ENCODE peak calls at places on chromosomes 12 and 14, in nine cellular contexts. I is mammary epithelial cell, B is thyroid gland, T is right lobe of liver, P is heart left ventricle, Z is fibroblast of pulmonary artery, Q is right atrium auricular region, O is thoracic aorta, M is uterus. W is an unnamed sample.

GRCh38 chr12:93176166-93176565 is 201.6 kb upstream of the NUDT4 start:
- DNase-seq in I (peak), B (no peak), T (no peak), P (no peak), Z (peak), Q (no peak), O (no peak), M (no peak), W (peak)

GRCh38 chr12:32889073-32889760 is 7.4 kb downstream of the PKP2 start:
- DNase-seq in I (peak), B (no peak), T (no peak), P (no peak), Z (peak), Q (no peak), O (no peak), M (no peak), W (peak)

GRCh38 chr14:57871487-57872080 is 5.7 kb upstream of the SLC35F4 start:
- DNase-seq in I (peak), B (peak), T (no peak), P (no peak), Z (peak), Q (no peak), O (no peak), M (no peak), W (peak)

GRCh38 chr12:64670856-64671639 is 60.8 kb downstream of the RASSF3 start:
- DNase-seq in I (peak), B (no peak), T (no peak), P (no peak), Z (peak), Q (no peak), O (no peak), M (peak), W (peak)

GRCh38 chr12:68042212-68042699 is 53.0 kb downstream of the IFNG-AS1 start:
- DNase-seq in I (peak), B (no peak), T (no peak), P (no peak), Z (peak), Q (no peak), O (no peak), M (no peak), W (no peak)

GRCh38 chr12:65074932-65075331 is 46.2 kb downstream of the WIF1 start:
- DNase-seq in I (no peak), B (no peak), T (no peak), P (no peak), Z (no peak), Q (no peak), O (no peak), M (no peak), W (no peak)

GRCh38 chr12:67220065-67220464 is 49.1 kb upstream of the CAND1 start:
- DNase-seq in I (no peak), B (peak), T (no peak), P (no peak), Z (no peak), Q (no peak), O (no peak), M (no peak), W (peak)

GRCh38 chr14:59360923-59361794 is 104.0 kb downstream of the GPR135 start:
- DNase-seq in I (peak), B (peak), T (peak), P (peak), Z (peak), Q (peak), O (no peak), M (peak), W (peak)

GRCh38 chr12:48165089-48166031 is 8.0 kb upstream of the ASB8 start:
- DNase-seq in I (peak), B (no peak), T (no peak), P (peak), Z (peak), Q (no peak), O (no peak), M (no peak), W (peak)

GRCh38 chr14:59997966-59998365 is 78.0 kb downstream of the LRRC9 start:
- DNase-seq in I (no peak), B (no peak), T (no peak), P (no peak), Z (no peak), Q (no peak), O (no peak), M (no peak), W (no peak)

GRCh38 chr14:50773632-50774541 is 57.1 kb downstream of the NIN start:
- DNase-seq in I (peak), B (peak), T (no peak), P (no peak), Z (peak), Q (no peak), O (no peak), M (no peak), W (peak)

DNA sequence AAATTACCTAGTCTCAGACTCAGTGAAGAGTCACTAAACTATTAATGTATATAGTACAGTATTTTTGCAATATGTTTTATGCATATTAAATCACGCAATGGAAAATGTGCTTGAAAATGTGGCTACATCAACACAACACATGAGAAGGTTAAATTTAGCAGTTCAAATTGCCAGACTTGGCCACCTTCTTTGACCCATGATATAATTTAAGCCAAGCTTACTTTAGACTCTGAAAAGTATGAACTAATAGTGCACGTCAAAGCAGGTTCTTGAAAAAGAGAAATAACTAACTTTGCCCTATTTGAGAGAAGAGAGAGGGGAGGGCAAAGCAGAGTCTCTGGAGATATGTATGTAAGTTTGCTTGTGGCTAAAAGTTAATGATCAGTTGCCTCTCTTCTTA is 68.7 kb downstream of the SLC16A7 start:
- DNase-seq in I (no peak), B (no peak), T (no peak), P (no peak), Z (no peak), Q (no peak), O (no peak), M (no peak), W (no peak)
- H3K4me3 ChIP-seq in I (no peak), B (no peak), T (no peak), P (peak), Z (no peak), Q (peak), O (no peak), M (no peak), W (no peak)

DNA sequence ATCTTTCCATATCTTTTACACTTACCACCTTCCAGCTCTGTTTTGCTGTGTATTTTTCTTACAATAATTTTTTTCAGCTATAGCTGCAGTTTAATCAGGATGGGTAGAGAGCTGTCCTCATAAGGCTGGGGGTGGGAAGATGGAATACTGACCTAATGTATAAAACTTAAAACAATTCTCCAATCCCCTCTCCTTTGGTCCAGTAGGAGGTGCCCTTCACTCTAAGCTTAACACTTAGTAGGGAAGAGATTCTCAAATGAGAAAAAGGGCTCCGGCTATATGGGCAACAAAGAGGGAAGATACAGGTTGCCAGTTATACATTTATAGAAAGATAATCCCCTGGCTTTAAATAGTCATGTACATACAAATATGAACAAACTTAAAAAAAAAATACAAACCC is 2.8 kb downstream of the ORMDL2 start:
- DNase-seq in I (no peak), B (no peak), T (no peak), P (no peak), Z (peak), Q (no peak), O (no peak), M (no peak), W (peak)
- TF ChIP-seq CTCF in I (peak), B (no peak), T (no peak), P (no peak), Z (peak), Q (no peak), O (no peak), M (no peak), W (peak)

DNA sequence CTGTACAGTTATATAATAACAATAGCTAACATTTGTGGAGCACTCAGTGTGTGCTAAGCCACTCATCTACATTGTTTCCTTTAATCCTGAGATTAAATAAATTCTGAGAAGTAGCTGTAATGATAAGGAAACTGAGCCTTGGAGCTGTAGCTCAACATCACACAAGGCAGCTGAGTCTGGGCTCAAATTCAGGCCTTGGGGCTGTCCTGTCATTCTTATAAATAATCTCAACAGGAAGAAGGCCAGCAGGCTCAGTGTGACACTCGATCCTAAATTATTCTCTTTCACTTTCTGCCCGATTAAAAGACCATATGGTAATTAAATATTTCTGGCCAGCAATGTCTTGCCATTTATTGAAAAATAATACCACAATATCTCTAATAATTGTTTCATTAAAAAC is 24.5 kb downstream of the CDKN1B start:
- DNase-seq in I (no peak), B (no peak), T (no peak), P (peak), Z (no peak), Q (no peak), O (no peak), M (no peak), W (peak)
- H3K4me3 ChIP-seq in I (no peak), B (no peak), T (no peak), P (no peak), Z (peak), Q (no peak), O (no peak), M (no peak), W (no peak)

GRCh38 chr12:19572920-19573558 is 133.7 kb downstream of the AEBP2 start:
- DNase-seq in I (peak), B (peak), T (no peak), P (no peak), Z (peak), Q (no peak), O (no peak), M (peak), W (peak)
- TF ChIP-seq CTCF in I (peak), B (no peak), T (no peak), P (no peak), Z (peak), Q (no peak), O (no peak), M (peak), W (peak)

DNA sequence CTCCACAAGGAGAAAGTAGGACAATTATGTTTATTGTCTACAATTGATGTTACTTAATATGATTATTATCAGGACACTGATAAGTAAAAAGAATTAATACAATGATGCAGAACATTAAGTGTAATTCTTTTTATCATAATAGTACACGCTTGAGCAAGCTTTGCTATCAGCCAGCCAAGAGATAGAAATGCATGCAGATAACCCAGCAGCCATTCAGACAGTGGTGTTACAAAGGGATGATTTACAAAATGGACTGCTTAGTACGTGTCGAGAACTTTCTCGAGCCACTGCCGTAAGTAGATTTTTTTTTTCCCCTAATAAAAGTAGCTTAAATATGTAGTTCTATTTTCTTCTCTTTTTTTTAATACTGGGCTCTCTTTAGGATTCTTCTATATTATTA is 116.9 kb upstream of the AEBP2 start:
- DNase-seq in I (no peak), B (no peak), T (no peak), P (no peak), Z (no peak), Q (no peak), O (no peak), M (no peak), W (no peak)
- H3K4me3 ChIP-seq in I (no peak), B (no peak), T (no peak), P (no peak), Z (no peak), Q (no peak), O (no peak), M (no peak), W (no peak)